ENCODE peak calls at places on chromosomes 3 and 15, in six cellular contexts. G is hepatocyte, X is mesenchymal stem cell, Z is IMR-90, V is astrocyte, B is Karpas-422. P is an unnamed sample.

GRCh38 chr15:59166601-59167265 is 39.9 kb upstream of the LDHAL6B start:
- DNase-seq in X (no peak), B (no peak), G (no peak), V (no peak), Z (no peak), P (no peak)

GRCh38 chr15:77036537-77037474 is 34.1 kb downstream of the TSPAN3 start:
- DNase-seq in G (peak; percentile 5), X (no peak), B (no peak), V (no peak), Z (no peak), P (no peak)

GRCh38 chr3:172034786-172035685 is 4.3 kb upstream of the FNDC3B start:
- DNase-seq in X (peak; percentile 37), G (peak; percentile 30), B (peak; percentile 53), V (no peak), Z (peak; percentile 33), P (no peak)

GRCh38 chr3:16012086-16012485 is 162.4 kb upstream of the GALNT15 start:
- DNase-seq in G (no peak), B (no peak), X (no peak), Z (peak; percentile 88), V (peak; percentile 76), P (no peak)

GRCh38 chr15:87710406-87710805 is 546.1 kb downstream of the NTRK3 start:
- DNase-seq in V (peak; percentile 74), G (peak; percentile 39), Z (peak; percentile 58), B (no peak), X (peak; percentile 64), P (no peak)

GRCh38 chr3:58998476-58999117 is 51.2 kb downstream of the CFAP20DC start:
- DNase-seq in B (peak; percentile 15), V (peak; percentile 95), G (peak; percentile 54), Z (peak; percentile 98), X (peak; percentile 94), P (no peak)

GRCh38 chr15:89371145-89372044 is 36.8 kb upstream of the POLG start:
- DNase-seq in G (no peak), B (no peak), X (no peak), V (no peak), Z (no peak), P (no peak)

GRCh38 chr3:140499114-140499757 is 178.6 kb upstream of the TRIM42 start:
- DNase-seq in V (no peak), X (no peak), G (peak; percentile 45), Z (no peak), B (peak; percentile 73), P (no peak)

GRCh38 chr3:106001923-106002322 is 133.1 kb upstream of the CBLB start:
- DNase-seq in B (no peak), X (no peak), G (no peak), V (no peak), Z (no peak), P (no peak)

GRCh38 chr3:42088803-42089520 is 2.2 kb upstream of the TRAK1 start:
- DNase-seq in V (no peak), X (no peak), Z (no peak), G (no peak), B (no peak), P (no peak)

GRCh38 chr3:31312400-31312799 is 220.3 kb upstream of the STT3B start:
- DNase-seq in V (no peak), G (no peak), X (no peak), B (no peak), Z (no peak), P (no peak)

GRCh38 chr3:154243353-154243752 is 80.9 kb downstream of the DHX36 start:
- DNase-seq in Z (peak; percentile 15), G (no peak), B (no peak), X (peak; percentile 17), V (peak; percentile 62), P (no peak)

GRCh38 chr15:96053039-96054021 is 277.2 kb upstream of the NR2F2 start:
- DNase-seq in Z (no peak), V (peak; percentile 4), X (peak; percentile 55), G (peak; percentile 42), B (no peak), P (no peak)

GRCh38 chr15:29849716-29850115 is 27.4 kb upstream of the TJP1 start:
- DNase-seq in V (no peak), B (no peak), X (no peak), G (no peak), Z (no peak), P (no peak)

GRCh38 chr15:64060716-64061115 is 14.4 kb upstream of the DAPK2 start:
- DNase-seq in Z (no peak), V (no peak), X (no peak), G (no peak), B (no peak), P (no peak)

GRCh38 chr3:133441867-133442270 is 42.0 kb downstream of the BFSP2 start:
- DNase-seq in G (no peak), B (no peak), X (peak; percentile 16), Z (no peak), V (no peak), P (no peak)

GRCh38 chr15:44882499-44882968 is 74.0 kb upstream of the TERB2 start:
- DNase-seq in Z (no peak), B (no peak), V (no peak), G (no peak), X (no peak), P (no peak)

GRCh38 chr3:157447026-157447694 is 10.5 kb downstream of the PTX3 start:
- DNase-seq in X (peak; percentile 48), V (peak; percentile 39), G (peak; percentile 40), B (peak; percentile 44), Z (peak; percentile 70), P (no peak)

GRCh38 chr3:63763156-63763555 is 55.9 kb upstream of the C3orf49 start:
- DNase-seq in B (no peak), X (no peak), Z (no peak), G (no peak), V (peak; percentile 27), P (no peak)

GRCh38 chr3:159260049-159260662 is 458.3 kb downstream of the MFSD1 start:
- DNase-seq in B (peak; percentile 81), X (peak; percentile 74), V (peak; percentile 67), Z (peak; percentile 77), G (peak; percentile 82), P (peak; percentile 58)

GRCh38 chr3:72234394-72234793 is 449.4 kb upstream of the PROK2 start:
- DNase-seq in G (no peak), V (peak; percentile 84), X (no peak), Z (peak; percentile 50), B (no peak), P (no peak)

DNA sequence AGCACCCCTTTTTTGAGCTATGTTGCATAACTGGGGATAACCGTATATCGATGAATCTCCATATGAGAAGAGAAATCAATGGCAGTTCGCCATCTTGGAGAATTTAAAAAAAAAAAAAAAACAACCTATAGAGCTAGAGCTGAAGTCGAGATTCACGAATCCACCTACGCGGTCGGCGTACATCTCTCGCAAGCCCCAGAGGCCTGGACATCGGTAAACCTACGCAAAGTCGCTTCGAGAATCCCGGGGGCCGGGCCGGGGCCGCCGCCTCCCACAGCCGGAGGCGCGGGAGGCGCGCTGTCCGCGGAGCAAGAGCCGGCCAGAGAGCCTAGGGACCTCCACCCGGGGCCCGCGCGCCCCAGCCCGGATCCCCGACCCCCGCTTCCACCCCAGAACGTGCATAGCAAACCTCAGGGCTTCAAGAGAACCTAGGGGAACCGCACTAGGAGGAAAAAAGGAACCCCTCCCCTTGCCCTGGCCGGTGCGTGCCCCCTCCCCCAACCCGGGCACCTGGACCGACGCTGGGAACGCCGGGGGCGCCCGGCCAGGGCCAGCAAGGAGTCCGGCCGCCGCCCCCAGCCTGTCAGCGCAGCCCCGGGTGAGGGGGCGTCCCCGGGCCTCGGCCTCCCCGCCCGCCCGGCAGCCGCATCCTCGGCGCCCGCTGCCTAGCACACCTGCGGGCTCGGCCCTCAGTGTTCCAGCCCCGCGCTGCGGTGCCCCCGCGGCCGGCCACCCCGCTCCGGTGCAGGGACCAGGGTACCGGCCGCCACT is 565 bp downstream of the PFN2 start:
- DNase-seq in Z (peak; percentile 90), X (peak; percentile 90), B (peak; percentile 91), V (peak; percentile 76), G (peak; percentile 94), P (no peak)
- H2AFZ ChIP-seq in Z (peak overlapping the region; percentile 97), X (peak overlapping the region; percentile 85), B (no peak overlapping the region), V (no peak overlapping the region), G (peak overlapping the region; percentile 56), P (peak overlapping the region; percentile 64)

DNA sequence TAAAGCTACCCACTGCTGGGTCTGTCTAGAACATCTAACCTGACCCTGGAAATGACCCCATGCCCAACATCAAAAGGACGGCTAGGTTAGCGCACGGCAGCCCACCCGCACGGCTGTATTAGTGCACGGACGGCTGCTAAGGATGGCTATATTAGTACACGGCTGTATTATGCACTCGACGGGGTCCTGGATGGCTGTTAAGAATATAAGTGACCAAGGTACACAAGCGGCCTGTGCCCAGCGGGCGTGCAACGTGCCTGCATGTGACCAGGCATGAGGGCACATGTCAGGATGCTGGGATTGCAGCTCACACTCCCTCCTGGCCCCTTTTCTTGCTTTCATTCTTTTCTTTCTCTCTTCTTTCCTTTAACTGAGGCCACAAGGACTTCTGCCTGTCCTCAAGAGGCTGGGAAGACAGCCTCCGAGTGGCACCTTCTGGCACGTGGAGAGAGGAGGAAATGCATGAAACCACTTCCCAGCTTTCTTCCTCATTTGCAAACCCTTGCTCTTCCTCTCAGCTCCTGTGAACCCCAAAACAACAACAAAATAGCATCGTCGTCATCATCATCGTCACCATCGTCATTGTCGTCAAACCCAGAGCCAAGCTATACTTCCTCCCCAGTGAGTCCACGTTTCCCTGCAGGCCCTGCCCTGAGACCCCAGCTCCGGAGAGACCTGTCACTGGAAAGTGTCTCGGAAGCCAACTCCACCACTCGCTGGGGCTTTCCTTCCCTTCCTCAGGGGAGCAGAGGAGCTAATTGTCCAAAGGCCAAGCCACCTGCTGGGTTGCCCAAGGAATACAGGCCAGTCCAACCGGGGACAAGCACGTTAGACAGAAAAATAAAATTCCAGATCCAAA is 101.8 kb downstream of the CHSY1 start:
- DNase-seq in G (no peak), Z (no peak), V (no peak), B (no peak), X (no peak), P (no peak)
- H3K4me2 ChIP-seq in G (peak overlapping the region; percentile 44), Z (no peak overlapping the region), V (no peak overlapping the region), B (no peak overlapping the region), X (no peak overlapping the region), P (no peak overlapping the region)

GRCh38 chr3:184308744-184309143 is 5.7 kb upstream of the EIF4G1 start:
- DNase-seq in X (no peak), Z (no peak), B (peak; percentile 37), G (no peak), V (no peak), P (no peak)

GRCh38 chr3:184305577-184305976 is 6.5 kb downstream of the PSMD2 start:
- DNase-seq in B (peak; percentile 62), Z (peak; percentile 14), X (peak; percentile 11), V (no peak), G (no peak), P (no peak)

GRCh38 chr3:184311633-184312032 is 2.8 kb upstream of the EIF4G1 start:
- DNase-seq in V (no peak), Z (no peak), X (no peak), G (no peak), B (no peak), P (no peak)

DNA sequence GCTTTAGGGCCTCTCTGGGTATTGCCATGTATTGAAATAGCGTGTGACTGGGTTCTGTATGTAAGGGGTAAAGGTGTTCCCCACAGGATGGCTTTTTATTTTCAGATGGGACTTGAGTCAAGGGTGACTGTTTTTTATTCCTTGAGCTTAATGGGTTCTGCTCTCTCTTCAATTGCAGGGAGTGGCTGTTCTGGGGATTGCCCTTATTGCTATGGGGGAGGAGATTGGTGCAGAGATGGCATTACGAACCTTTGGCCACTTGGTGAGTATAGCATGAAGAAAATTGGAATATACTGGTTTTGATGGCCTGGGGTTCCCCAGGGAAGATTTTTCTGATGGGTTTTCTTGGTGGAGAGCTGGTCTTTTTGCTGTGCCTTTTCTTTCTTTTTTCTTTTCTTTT is 7.5 kb downstream of the PSMD2 start:
- DNase-seq in V (no peak), Z (no peak), X (no peak), B (no peak), G (no peak), P (no peak)
- H3K36me3 ChIP-seq in V (peaks cover 76% of the 10 kb centered on the region), Z (peaks cover 71% of the 10 kb centered on the region), X (peaks cover 81% of the 10 kb centered on the region), B (peaks cover 62% of the 10 kb centered on the region), G (no peaks in the 10 kb centered on the region), P (peaks cover 75% of the 10 kb centered on the region)

GRCh38 chr3:37852097-37852496 is 9.6 kb upstream of the CTDSPL start:
- DNase-seq in B (no peak), X (peak; percentile 76), V (peak; percentile 68), Z (peak; percentile 67), G (no peak), P (no peak)
- H2AFZ ChIP-seq in B (no peak overlapping the region), X (no peak overlapping the region), V (no peak overlapping the region), Z (no peak overlapping the region), G (no peak overlapping the region), P (no peak overlapping the region)